ENCODE peak calls at places on chromosome 1, in four cellular contexts. K is activated naive CD8-positive, alpha-beta T cell treated with anti-CD3 and anti-CD28 coated beads, Interleukin-2, amount 50 U/mL, for 24 hours; O is A549; S is heart right ventricle. W is an unnamed sample.

GRCh38 chr1:221869759-221870158 is 127.9 kb upstream of the DUSP10 start:
- ATAC-seq in O (no peak), S (no peak), K (no peak), W (no peak)

GRCh38 chr1:200279810-200280411 is 129.9 kb downstream of the ZNF281 start:
- ATAC-seq in S (no peak), K (no peak), O (peak), W (no peak)

GRCh38 chr1:205512059-205513045 is 7.9 kb downstream of the CDK18 start:
- ATAC-seq in K (peak), O (no peak), S (peak), W (no peak)

GRCh38 chr1:164180824-164181223 is 378.2 kb upstream of the PBX1 start:
- ATAC-seq in K (no peak), O (no peak), S (no peak), W (no peak)

GRCh38 chr1:40393173-40393572 is 19.6 kb downstream of the SMAP2 start:
- ATAC-seq in O (no peak), S (no peak), K (no peak), W (no peak)

GRCh38 chr1:218775476-218776170 is 398.1 kb upstream of the LYPLAL1 start:
- ATAC-seq in K (no peak), O (no peak), S (no peak), W (no peak)

GRCh38 chr1:13520985-13521384 is 7.2 kb upstream of the LRRC38 start:
- ATAC-seq in K (no peak), O (no peak), S (peak), W (no peak)

GRCh38 chr1:213572939-213573647 is 414.7 kb upstream of the PROX1 start:
- ATAC-seq in K (no peak), S (no peak), O (no peak), W (no peak)

GRCh38 chr1:223716302-223716862 is 4.0 kb downstream of the CAPN2 start:
- ATAC-seq in K (peak), O (no peak), S (no peak), W (peak)

GRCh38 chr1:42940851-42941639 is 17.6 kb downstream of the SLC2A1 start:
- ATAC-seq in S (peak), O (peak), K (no peak), W (peak)

GRCh38 chr1:22375601-22376000 is 76.0 kb upstream of the ZBTB40 start:
- ATAC-seq in O (no peak), K (no peak), S (no peak), W (no peak)

GRCh38 chr1:230581446-230582079 is 60.7 kb upstream of the COG2 start:
- ATAC-seq in K (no peak), O (peak), S (no peak), W (no peak)

GRCh38 chr1:186195377-186195931 is 179.6 kb downstream of the TPR start:
- ATAC-seq in K (no peak), O (no peak), S (no peak), W (no peak)

GRCh38 chr1:164728719-164729118 is 169.7 kb downstream of the PBX1 start:
- ATAC-seq in O (no peak), K (no peak), S (no peak), W (no peak)

GRCh38 chr1:9503001-9503675 is 36.1 kb upstream of the SLC25A33 start:
- ATAC-seq in S (peak), O (no peak), K (no peak), W (no peak)

GRCh38 chr1:108962681-108963051 is 618 bp downstream of the CLCC1 start:
- ATAC-seq in O (peak), S (no peak), K (no peak), W (peak)

W was measured in activated T-helper 17 cell treated with anti-CD3 and anti-CD28 coated beads, Interleukin-2, amount 50 U/mL, for 72 hours.